ENCODE peak calls at places on chromosomes 3 and 15, in four cellular contexts. N is cardiac muscle cell; F is heart right ventricle; G is stimulated activated CD4-positive, alpha-beta T cell treated with anti-CD3 and anti-CD28 coated beads, TNF-alpha, amount 100 ng/mL, for 24 hours. Q is an unnamed sample.

GRCh38 chr3:31903686-31904431 is 77.2 kb downstream of the OSBPL10 start:
- DNase-seq in N (no peak), F (no peak), G (no peak), Q (no peak)

GRCh38 chr3:88038561-88038960 is 20.2 kb downstream of the CGGBP1 start:
- DNase-seq in N (no peak), F (no peak), G (no peak), Q (no peak)

GRCh38 chr3:12939137-12939536 is 97.8 kb upstream of the RPL32 start:
- DNase-seq in N (no peak), F (no peak), G (no peak), Q (no peak)

GRCh38 chr15:82649226-82649999 is 2.2 kb upstream of the CPEB1 start:
- DNase-seq in N (no peak), F (no peak), G (no peak), Q (no peak)

GRCh38 chr3:126781889-126782491 is 78.0 kb downstream of the CHCHD6 start:
- DNase-seq in N (peak), F (no peak), G (no peak), Q (no peak)

GRCh38 chr15:101207867-101208288 is 44.0 kb downstream of the CHSY1 start:
- DNase-seq in N (no peak), F (no peak), G (no peak), Q (no peak)

GRCh38 chr3:13329746-13330145 is 90.4 kb downstream of the NUP210 start:
- DNase-seq in N (no peak), F (no peak), G (no peak), Q (no peak)

GRCh38 chr3:126201168-126201567 is 20.8 kb upstream of the ALDH1L1 start:
- DNase-seq in N (no peak), F (no peak), G (no peak), Q (no peak)

GRCh38 chr3:150077581-150078247 is 107.0 kb upstream of the PFN2 start:
- DNase-seq in N (no peak), F (no peak), G (no peak), Q (no peak)

GRCh38 chr3:53234841-53235232 is 21.0 kb downstream of the TKT start:
- DNase-seq in N (no peak), F (no peak), G (no peak), Q (no peak)

GRCh38 chr15:70271422-70272088 is 173.8 kb upstream of the TLE3 start:
- DNase-seq in N (no peak), F (no peak), G (no peak), Q (no peak)

GRCh38 chr15:50235794-50236193 is 29.7 kb downstream of the HDC start:
- DNase-seq in N (no peak), F (no peak), G (no peak), Q (no peak)

GRCh38 chr3:68123231-68123630 is 468.8 kb upstream of the SUCLG2 start:
- DNase-seq in N (no peak), F (no peak), G (no peak), Q (no peak)

GRCh38 chr3:38002291-38002876 is 11.8 kb downstream of the VILL start:
- DNase-seq in N (no peak), F (no peak), G (no peak), Q (no peak)

GRCh38 chr3:60584250-60584649 is 667.0 kb downstream of the FHIT start:
- DNase-seq in N (no peak), F (no peak), G (no peak), Q (no peak)

GRCh38 chr15:38217181-38217580 is 35.5 kb upstream of the SPRED1 start:
- DNase-seq in N (no peak), F (no peak), G (no peak), Q (peak)

GRCh38 chr3:195582947-195583346 is 793 bp downstream of the APOD start:
- DNase-seq in N (no peak), F (no peak), G (no peak), Q (no peak)